ENCODE peak calls at places on chromosomes 3 and 15, in five cellular contexts. One of them, this sample, is unnamed.

GRCh38 chr3:46851364-46852328 is 11.6 kb downstream of the MYL3 start:
- DNase-seq in mesothelial cell of epicardium: peak
- DNase-seq in transverse colon: no peak
- DNase-seq in thoracic aorta: no peak
- DNase-seq in uterus: no peak
- DNase-seq in this sample: no peak

GRCh38 chr3:58568572-58569286 is 8.5 kb downstream of the FAM107A start:
- DNase-seq in mesothelial cell of epicardium: no peak
- DNase-seq in transverse colon: peak
- DNase-seq in thoracic aorta: no peak
- DNase-seq in uterus: peak
- DNase-seq in this sample: peak

GRCh38 chr3:193791041-193792032 is 198.3 kb downstream of the OPA1 start:
- DNase-seq in mesothelial cell of epicardium: no peak
- DNase-seq in transverse colon: no peak
- DNase-seq in thoracic aorta: no peak
- DNase-seq in uterus: no peak
- DNase-seq in this sample: no peak

GRCh38 chr3:172249039-172249438 is 199.2 kb downstream of the GHSR start:
- DNase-seq in mesothelial cell of epicardium: no peak
- DNase-seq in transverse colon: no peak
- DNase-seq in thoracic aorta: no peak
- DNase-seq in uterus: no peak
- DNase-seq in this sample: no peak

GRCh38 chr3:133997871-133998635 is 31.7 kb downstream of the SLCO2A1 start:
- DNase-seq in mesothelial cell of epicardium: no peak
- DNase-seq in transverse colon: no peak
- DNase-seq in thoracic aorta: no peak
- DNase-seq in uterus: no peak
- DNase-seq in this sample: no peak

GRCh38 chr3:169710619-169711018 is 47.1 kb upstream of the MECOM start:
- DNase-seq in mesothelial cell of epicardium: no peak
- DNase-seq in transverse colon: no peak
- DNase-seq in thoracic aorta: no peak
- DNase-seq in uterus: no peak
- DNase-seq in this sample: peak

GRCh38 chr3:124250053-124250452 is 258.1 kb upstream of the ROPN1 start:
- DNase-seq in mesothelial cell of epicardium: no peak
- DNase-seq in transverse colon: no peak
- DNase-seq in thoracic aorta: no peak
- DNase-seq in uterus: no peak
- DNase-seq in this sample: no peak

GRCh38 chr3:15498461-15499214 is 22.9 kb downstream of the COLQ start:
- DNase-seq in mesothelial cell of epicardium: no peak
- DNase-seq in transverse colon: no peak
- DNase-seq in thoracic aorta: no peak
- DNase-seq in uterus: no peak
- DNase-seq in this sample: no peak

GRCh38 chr3:107208100-107208499 is 169.1 kb upstream of the CCDC54 start:
- DNase-seq in mesothelial cell of epicardium: no peak
- DNase-seq in transverse colon: no peak
- DNase-seq in thoracic aorta: no peak
- DNase-seq in uterus: peak
- DNase-seq in this sample: peak

GRCh38 chr3:5021571-5022092 is 42.4 kb downstream of the BHLHE40 start:
- DNase-seq in mesothelial cell of epicardium: no peak
- DNase-seq in transverse colon: no peak
- DNase-seq in thoracic aorta: no peak
- DNase-seq in uterus: no peak
- DNase-seq in this sample: no peak

GRCh38 chr15:41256577-41257038 is 25.5 kb downstream of the CHP1 start:
- DNase-seq in mesothelial cell of epicardium: no peak
- DNase-seq in transverse colon: no peak
- DNase-seq in thoracic aorta: no peak
- DNase-seq in uterus: no peak
- DNase-seq in this sample: no peak

GRCh38 chr3:85821130-85821756 is 862.5 kb downstream of the CADM2 start:
- DNase-seq in mesothelial cell of epicardium: no peak
- DNase-seq in transverse colon: peak
- DNase-seq in thoracic aorta: no peak
- DNase-seq in uterus: no peak
- DNase-seq in this sample: no peak

GRCh38 chr3:30779686-30780287 is 114.7 kb downstream of the GADL1 start:
- DNase-seq in mesothelial cell of epicardium: no peak
- DNase-seq in transverse colon: no peak
- DNase-seq in thoracic aorta: no peak
- DNase-seq in uterus: no peak
- DNase-seq in this sample: no peak

GRCh38 chr15:44157679-44158078 is 37.4 kb downstream of the FRMD5 start:
- DNase-seq in mesothelial cell of epicardium: no peak
- DNase-seq in transverse colon: no peak
- DNase-seq in thoracic aorta: no peak
- DNase-seq in uterus: no peak
- DNase-seq in this sample: peak

GRCh38 chr15:71329041-71329440 is 213.8 kb downstream of the THSD4 start:
- DNase-seq in mesothelial cell of epicardium: no peak
- DNase-seq in transverse colon: peak
- DNase-seq in thoracic aorta: peak
- DNase-seq in uterus: peak
- DNase-seq in this sample: no peak

GRCh38 chr3:179969525-179969924 is 67.2 kb downstream of the PEX5L start:
- DNase-seq in mesothelial cell of epicardium: no peak
- DNase-seq in transverse colon: no peak
- DNase-seq in thoracic aorta: no peak
- DNase-seq in uterus: no peak
- DNase-seq in this sample: no peak

GRCh38 chr15:80440024-80440423 is 35.8 kb downstream of the ARNT2 start:
- DNase-seq in mesothelial cell of epicardium: no peak
- DNase-seq in transverse colon: no peak
- DNase-seq in thoracic aorta: no peak
- DNase-seq in uterus: no peak
- DNase-seq in this sample: no peak

DNA sequence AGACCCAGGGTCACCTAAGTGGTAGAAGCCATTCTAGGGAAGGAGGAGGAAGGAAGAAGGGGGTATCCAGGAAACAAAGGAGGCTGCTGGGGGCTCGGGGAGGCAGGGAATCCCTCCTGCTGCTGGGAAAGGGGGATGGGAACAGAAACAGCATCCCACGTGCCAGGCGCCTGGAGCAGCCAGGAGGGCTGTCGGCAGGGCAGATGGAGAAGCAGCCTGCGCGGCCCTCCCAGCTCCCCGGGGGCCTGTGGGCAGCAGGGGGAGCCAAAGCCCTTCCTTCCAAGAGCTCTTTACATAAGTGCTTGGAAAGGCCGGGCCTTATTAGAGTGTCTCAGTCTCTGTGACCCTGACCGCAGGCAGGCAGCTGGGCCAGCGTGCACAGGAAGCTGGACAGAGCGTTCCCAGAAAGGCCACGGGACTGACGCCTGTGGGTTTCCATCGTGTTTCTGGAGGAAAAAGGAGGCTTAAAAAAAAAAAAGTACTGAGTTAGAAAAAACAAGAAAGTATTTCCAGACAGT is 24.8 kb downstream of the LOXL1 start:
- DNase-seq in mesothelial cell of epicardium: peak
- DNase-seq in transverse colon: peak
- DNase-seq in thoracic aorta: peak
- DNase-seq in uterus: peak
- DNase-seq in this sample: peak
- TF ChIP-seq CTCF in mesothelial cell of epicardium: no peak
- TF ChIP-seq CTCF in transverse colon: peak
- TF ChIP-seq CTCF in thoracic aorta: peak
- TF ChIP-seq CTCF in uterus: peak
- TF ChIP-seq CTCF in this sample: peak

GRCh38 chr3:197545111-197545510 is 10.7 kb downstream of the BDH1 start:
- DNase-seq in mesothelial cell of epicardium: no peak
- DNase-seq in transverse colon: no peak
- DNase-seq in thoracic aorta: no peak
- DNase-seq in uterus: no peak
- DNase-seq in this sample: no peak

GRCh38 chr3:197549261-197549885 is 6.4 kb downstream of the BDH1 start:
- DNase-seq in mesothelial cell of epicardium: no peak
- DNase-seq in transverse colon: no peak
- DNase-seq in thoracic aorta: no peak
- DNase-seq in uterus: no peak
- DNase-seq in this sample: no peak

GRCh38 chr3:197546307-197547085 is 9.3 kb downstream of the BDH1 start:
- DNase-seq in mesothelial cell of epicardium: no peak
- DNase-seq in transverse colon: no peak
- DNase-seq in thoracic aorta: no peak
- DNase-seq in uterus: no peak
- DNase-seq in this sample: no peak

GRCh38 chr3:197547206-197547605 is 8.6 kb downstream of the BDH1 start:
- DNase-seq in mesothelial cell of epicardium: no peak
- DNase-seq in transverse colon: peak
- DNase-seq in thoracic aorta: no peak
- DNase-seq in uterus: no peak
- DNase-seq in this sample: no peak

GRCh38 chr3:197547618-197548017 is 8.2 kb downstream of the BDH1 start:
- DNase-seq in mesothelial cell of epicardium: no peak
- DNase-seq in transverse colon: peak
- DNase-seq in thoracic aorta: no peak
- DNase-seq in uterus: no peak
- DNase-seq in this sample: no peak
- TF ChIP-seq CTCF in mesothelial cell of epicardium: no peak
- TF ChIP-seq CTCF in transverse colon: no peak
- TF ChIP-seq CTCF in thoracic aorta: no peak
- TF ChIP-seq CTCF in uterus: no peak
- TF ChIP-seq CTCF in this sample: no peak

DNA sequence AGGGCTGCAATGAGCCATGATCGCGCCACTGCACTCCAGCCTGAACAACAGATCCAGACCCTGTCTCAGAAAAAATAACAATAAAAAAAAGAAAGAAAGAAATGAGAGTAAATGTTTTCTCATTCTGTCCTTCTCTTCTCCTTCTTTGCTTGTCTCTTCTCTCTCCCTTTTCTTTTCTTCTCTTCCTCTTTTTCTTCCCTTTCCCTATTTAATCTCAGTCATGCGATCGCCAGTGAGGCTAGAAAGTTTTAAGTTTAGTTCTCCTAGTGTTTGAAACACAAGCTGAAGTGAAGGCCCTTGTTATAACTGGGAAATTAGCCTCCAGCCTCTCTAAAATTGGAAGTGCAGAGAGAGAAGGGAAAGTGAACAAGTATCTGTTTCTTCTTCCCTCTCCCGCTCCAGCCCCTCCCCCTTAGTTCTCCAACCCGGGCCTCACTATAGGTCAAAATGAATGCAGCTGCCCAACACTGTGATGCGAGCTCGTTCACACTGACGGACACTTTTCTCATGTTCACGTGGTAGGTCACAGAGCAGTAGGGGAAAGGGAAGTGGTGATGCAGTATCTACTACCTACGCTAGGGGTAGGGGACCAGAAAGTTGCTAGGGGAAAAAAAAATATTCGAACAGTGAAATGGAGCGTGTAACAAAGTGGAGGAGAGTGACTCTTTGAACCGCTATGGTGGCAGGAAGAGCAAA is 23.4 kb upstream of the TSC22D2 start:
- DNase-seq in mesothelial cell of epicardium: no peak
- DNase-seq in transverse colon: peak
- DNase-seq in thoracic aorta: no peak
- DNase-seq in uterus: no peak
- DNase-seq in this sample: no peak
- TF ChIP-seq CTCF in mesothelial cell of epicardium: peak
- TF ChIP-seq CTCF in transverse colon: peak
- TF ChIP-seq CTCF in thoracic aorta: no peak
- TF ChIP-seq CTCF in uterus: no peak
- TF ChIP-seq CTCF in this sample: peak

GRCh38 chr3:43855674-43856299 is 165.0 kb downstream of the ABHD5 start:
- DNase-seq in mesothelial cell of epicardium: no peak
- DNase-seq in transverse colon: peak
- DNase-seq in thoracic aorta: no peak
- DNase-seq in uterus: no peak
- DNase-seq in this sample: peak
- TF ChIP-seq CTCF in mesothelial cell of epicardium: peak
- TF ChIP-seq CTCF in transverse colon: peak
- TF ChIP-seq CTCF in thoracic aorta: peak
- TF ChIP-seq CTCF in uterus: no peak
- TF ChIP-seq CTCF in this sample: peak

GRCh38 chr3:27325419-27325818 is 43.8 kb downstream of the NEK10 start:
- DNase-seq in mesothelial cell of epicardium: no peak
- DNase-seq in transverse colon: no peak
- DNase-seq in thoracic aorta: no peak
- DNase-seq in uterus: no peak
- DNase-seq in this sample: no peak
- TF ChIP-seq CTCF in mesothelial cell of epicardium: no peak
- TF ChIP-seq CTCF in transverse colon: no peak
- TF ChIP-seq CTCF in thoracic aorta: no peak
- TF ChIP-seq CTCF in uterus: no peak
- TF ChIP-seq CTCF in this sample: peak

GRCh38 chr3:138113309-138113708 is 2.1 kb downstream of the DZIP1L start:
- DNase-seq in mesothelial cell of epicardium: no peak
- DNase-seq in transverse colon: no peak
- DNase-seq in thoracic aorta: no peak
- DNase-seq in uterus: no peak
- DNase-seq in this sample: no peak

GRCh38 chr3:138118863-138119766 is 3.7 kb upstream of the DZIP1L start:
- DNase-seq in mesothelial cell of epicardium: no peak
- DNase-seq in transverse colon: peak
- DNase-seq in thoracic aorta: peak
- DNase-seq in uterus: peak
- DNase-seq in this sample: peak

GRCh38 chr3:138112362-138112761 is 3.0 kb downstream of the DZIP1L start:
- DNase-seq in mesothelial cell of epicardium: no peak
- DNase-seq in transverse colon: no peak
- DNase-seq in thoracic aorta: no peak
- DNase-seq in uterus: no peak
- DNase-seq in this sample: no peak

GRCh38 chr3:138114988-138115971 is at the start of gene DZIP1L:
- DNase-seq in mesothelial cell of epicardium: peak
- DNase-seq in transverse colon: peak
- DNase-seq in thoracic aorta: no peak
- DNase-seq in uterus: peak
- DNase-seq in this sample: peak

GRCh38 chr3:138114431-138114918 is 933 bp downstream of the DZIP1L start:
- DNase-seq in mesothelial cell of epicardium: no peak
- DNase-seq in transverse colon: no peak
- DNase-seq in thoracic aorta: no peak
- DNase-seq in uterus: no peak
- DNase-seq in this sample: no peak
- TF ChIP-seq CTCF in mesothelial cell of epicardium: no peak
- TF ChIP-seq CTCF in transverse colon: no peak
- TF ChIP-seq CTCF in thoracic aorta: no peak
- TF ChIP-seq CTCF in uterus: no peak
- TF ChIP-seq CTCF in this sample: no peak

GRCh38 chr3:10810376-10810775 is 5.7 kb upstream of the SLC6A11 start:
- DNase-seq in mesothelial cell of epicardium: no peak
- DNase-seq in transverse colon: no peak
- DNase-seq in thoracic aorta: no peak
- DNase-seq in uterus: no peak
- DNase-seq in this sample: no peak

GRCh38 chr3:10804183-10804648 is 11.8 kb upstream of the SLC6A11 start:
- DNase-seq in mesothelial cell of epicardium: no peak
- DNase-seq in transverse colon: no peak
- DNase-seq in thoracic aorta: no peak
- DNase-seq in uterus: no peak
- DNase-seq in this sample: no peak

GRCh38 chr3:10808130-10808735 is 7.8 kb upstream of the SLC6A11 start:
- DNase-seq in mesothelial cell of epicardium: no peak
- DNase-seq in transverse colon: no peak
- DNase-seq in thoracic aorta: no peak
- DNase-seq in uterus: no peak
- DNase-seq in this sample: no peak

GRCh38 chr3:10808974-10809373 is 7.1 kb upstream of the SLC6A11 start:
- DNase-seq in mesothelial cell of epicardium: no peak
- DNase-seq in transverse colon: no peak
- DNase-seq in thoracic aorta: no peak
- DNase-seq in uterus: no peak
- DNase-seq in this sample: no peak

GRCh38 chr3:10806001-10806400 is 10.0 kb upstream of the SLC6A11 start:
- DNase-seq in mesothelial cell of epicardium: no peak
- DNase-seq in transverse colon: no peak
- DNase-seq in thoracic aorta: no peak
- DNase-seq in uterus: no peak
- DNase-seq in this sample: no peak
- TF ChIP-seq CTCF in mesothelial cell of epicardium: no peak
- TF ChIP-seq CTCF in transverse colon: no peak
- TF ChIP-seq CTCF in thoracic aorta: no peak
- TF ChIP-seq CTCF in uterus: no peak
- TF ChIP-seq CTCF in this sample: no peak

This sample was measured in AG04450.